ENCODE peak calls at places on chromosomes 13 and 19, in six cellular contexts. K is Peyer's patch, R is chondrocyte, X is cardiac fibroblast, L is endothelial cell, J is A549. Y is an unnamed sample.
A peak's percentile ranks its signal among the peaks of the same experiment; 100 is the strongest.

GRCh38 chr13:60267498-60268202 is 103.9 kb upstream of the DIAPH3 start:
- DNase-seq in J (no peak), R (no peak), K (peak; percentile 18), X (peak; percentile 1), L (no peak), Y (peak; percentile 8)

GRCh38 chr13:89750371-89750770 is 1597.1 kb upstream of the MIR17HG start:
- DNase-seq in L (no peak), X (no peak), J (no peak), K (no peak), R (no peak), Y (no peak)

GRCh38 chr19:17687857-17688784 is at the start of gene UNC13A:
- DNase-seq in K (no peak), L (peak; percentile 91), J (peak; percentile 47), X (peak; percentile 45), R (no peak), Y (no peak)

GRCh38 chr13:112961457-112962369 is 7.3 kb upstream of the MCF2L start:
- DNase-seq in R (peak; percentile 77), K (no peak), L (no peak), J (no peak), X (no peak), Y (no peak)

GRCh38 chr19:7561229-7561806 is 25.8 kb downstream of the PNPLA6 start:
- DNase-seq in X (no peak), L (no peak), J (no peak), R (no peak), K (no peak), Y (no peak)

GRCh38 chr19:11288349-11288748 is 7.6 kb upstream of the TSPAN16 start:
- DNase-seq in R (no peak), J (peak; percentile 25), L (no peak), K (no peak), X (peak; percentile 57), Y (peak; percentile 35)

GRCh38 chr19:3580156-3580955 is 4.9 kb upstream of the GIPC3 start:
- DNase-seq in J (no peak), R (no peak), X (peak; percentile 92), K (no peak), L (no peak), Y (peak; percentile 81)

GRCh38 chr19:33550741-33551140 is 29.1 kb upstream of the PEPD start:
- DNase-seq in L (no peak), J (no peak), X (no peak), R (peak; percentile 27), K (no peak), Y (no peak)

GRCh38 chr19:3690551-3691371 is 9.5 kb downstream of the PIP5K1C start:
- DNase-seq in R (no peak), X (no peak), J (no peak), K (no peak), L (no peak), Y (no peak)

GRCh38 chr19:56942749-56943148 is 102.2 kb upstream of the PEG3 start:
- DNase-seq in X (peak; percentile 1), K (no peak), L (peak; percentile 26), R (peak; percentile 99), J (no peak), Y (no peak)

GRCh38 chr19:45676851-45677263 is 8.8 kb downstream of the GIPR start:
- DNase-seq in J (no peak), L (no peak), X (no peak), K (peak; percentile 51), R (no peak), Y (no peak)

GRCh38 chr19:43779147-43779819 is 1.5 kb downstream of the KCNN4 start:
- DNase-seq in K (no peak), L (no peak), J (no peak), R (peak; percentile 38), X (no peak), Y (peak; percentile 75)

GRCh38 chr13:74452176-74452575 is 318.0 kb upstream of the KLF12 start:
- DNase-seq in K (no peak), L (no peak), X (peak; percentile 68), R (no peak), J (no peak), Y (no peak)

GRCh38 chr19:6720369-6721112 is at the start of gene C3:
- DNase-seq in X (peak; percentile 95), L (no peak), R (no peak), K (no peak), J (peak; percentile 58), Y (peak; percentile 98)

GRCh38 chr13:70189981-70190380 is 81.7 kb upstream of the KLHL1 start:
- DNase-seq in R (no peak), L (no peak), J (no peak), K (no peak), X (no peak), Y (no peak)

GRCh38 chr13:65166675-65167074 is 2063.5 kb downstream of the PCDH9 start:
- DNase-seq in X (no peak), R (no peak), L (no peak), J (no peak), K (no peak), Y (no peak)

GRCh38 chr13:79655509-79655908 is 174.6 kb downstream of the NDFIP2 start:
- DNase-seq in R (no peak), K (no peak), X (no peak), J (no peak), L (no peak), Y (no peak)

GRCh38 chr13:44313674-44314073 is 60.0 kb upstream of the SERP2 start:
- DNase-seq in K (no peak), X (peak; percentile 46), R (no peak), J (peak; percentile 49), L (no peak), Y (peak; percentile 92)

GRCh38 chr19:43372462-43372861 is 19.0 kb downstream of the CD177 start:
- DNase-seq in J (no peak), R (no peak), L (no peak), K (no peak), X (no peak), Y (no peak)

GRCh38 chr13:51178456-51179074 is 43.6 kb upstream of the FAM124A start:
- DNase-seq in L (no peak), X (no peak), R (no peak), J (no peak), K (no peak), Y (no peak)

GRCh38 chr13:25046274-25046984 is 49.5 kb upstream of the PABPC3 start:
- DNase-seq in J (no peak), L (peak; percentile 30), R (no peak), X (no peak), K (no peak), Y (no peak)

GRCh38 chr19:51036519-51036918 is 1.7 kb upstream of the KLK12 start:
- DNase-seq in R (no peak), J (no peak), K (no peak), X (no peak), L (no peak), Y (no peak)
- TF ChIP-seq CTCF in R (no peak), J (no peak), K (no peak), X (no peak), L (no peak), Y (no peak)

GRCh38 chr19:29528350-29528945 is 2.7 kb downstream of the VSTM2B start:
- DNase-seq in X (peak; percentile 77), J (peak; percentile 91), K (no peak), L (peak; percentile 83), R (peak; percentile 94), Y (no peak)
- TF ChIP-seq CTCF in X (peak; percentile 69), J (peak; percentile 96), K (no peak), L (peak; percentile 74), R (peak; percentile 85), Y (no peak)

DNA sequence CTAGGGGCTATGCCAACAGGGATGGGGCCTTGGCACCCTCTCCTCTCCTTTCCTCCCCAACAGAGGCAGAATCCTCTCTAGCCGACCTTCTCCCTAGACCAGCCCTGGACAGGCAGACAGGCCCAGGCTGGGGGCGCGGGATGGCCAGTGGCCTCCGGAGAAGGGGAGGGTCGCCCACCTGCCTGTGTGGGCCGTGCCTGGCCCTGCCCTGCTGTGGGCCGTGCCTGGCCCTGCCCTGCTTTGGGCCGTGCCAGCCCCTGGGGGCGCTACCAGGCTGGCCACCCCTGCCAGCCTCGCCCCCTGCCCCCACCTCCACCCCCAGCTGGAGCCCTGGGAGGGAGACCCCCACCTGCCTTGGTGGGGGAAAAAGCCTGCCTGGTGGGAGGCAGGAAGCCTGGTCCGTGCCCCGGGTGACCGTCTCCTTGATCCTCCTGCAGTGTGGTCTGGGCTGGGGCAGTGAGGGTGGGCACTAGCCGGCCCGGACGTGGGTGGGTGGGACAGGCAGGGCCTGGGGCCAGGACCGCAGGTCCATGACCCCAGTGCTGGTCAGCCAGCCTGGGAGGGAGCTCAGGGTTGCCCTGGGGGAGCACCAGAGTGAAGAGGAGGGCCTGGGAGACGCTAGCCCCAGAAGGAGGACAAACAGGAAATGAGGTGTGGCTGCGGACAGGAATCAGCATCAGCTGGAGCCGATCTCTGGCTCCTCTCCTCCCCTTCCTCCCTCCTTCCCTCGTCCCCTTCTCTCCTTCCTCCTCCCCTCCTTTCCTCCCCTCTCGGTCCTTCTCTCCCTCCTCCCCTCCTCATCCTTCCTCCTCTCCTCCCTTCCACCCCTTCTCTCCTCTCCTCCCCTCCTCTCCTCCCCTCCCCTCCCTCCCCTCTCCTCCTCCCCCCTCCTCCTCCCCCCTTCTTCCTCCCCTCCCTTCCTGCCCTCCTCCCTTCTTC is 5.1 kb upstream of the MKNK2 start:
- DNase-seq in R (peak; percentile 75), L (no peak), K (peak; percentile 60), J (no peak), X (peak; percentile 84), Y (peak; percentile 84)
- TF ChIP-seq CTCF in R (peak; percentile 28), L (no peak), K (no peak), J (peak; percentile 13), X (no peak), Y (no peak)

GRCh38 chr13:91017669-91018053 is 329.8 kb upstream of the MIR17HG start:
- DNase-seq in K (no peak), L (no peak), J (peak; percentile 1), X (no peak), R (no peak), Y (peak; percentile 68)

GRCh38 chr13:91020635-91021034 is 326.9 kb upstream of the MIR17HG start:
- DNase-seq in K (no peak), R (no peak), X (no peak), L (no peak), J (no peak), Y (no peak)

GRCh38 chr13:91014696-91015095 is 332.8 kb upstream of the MIR17HG start:
- DNase-seq in J (no peak), L (no peak), R (no peak), K (no peak), X (peak; percentile 14), Y (peak; percentile 38)

DNA sequence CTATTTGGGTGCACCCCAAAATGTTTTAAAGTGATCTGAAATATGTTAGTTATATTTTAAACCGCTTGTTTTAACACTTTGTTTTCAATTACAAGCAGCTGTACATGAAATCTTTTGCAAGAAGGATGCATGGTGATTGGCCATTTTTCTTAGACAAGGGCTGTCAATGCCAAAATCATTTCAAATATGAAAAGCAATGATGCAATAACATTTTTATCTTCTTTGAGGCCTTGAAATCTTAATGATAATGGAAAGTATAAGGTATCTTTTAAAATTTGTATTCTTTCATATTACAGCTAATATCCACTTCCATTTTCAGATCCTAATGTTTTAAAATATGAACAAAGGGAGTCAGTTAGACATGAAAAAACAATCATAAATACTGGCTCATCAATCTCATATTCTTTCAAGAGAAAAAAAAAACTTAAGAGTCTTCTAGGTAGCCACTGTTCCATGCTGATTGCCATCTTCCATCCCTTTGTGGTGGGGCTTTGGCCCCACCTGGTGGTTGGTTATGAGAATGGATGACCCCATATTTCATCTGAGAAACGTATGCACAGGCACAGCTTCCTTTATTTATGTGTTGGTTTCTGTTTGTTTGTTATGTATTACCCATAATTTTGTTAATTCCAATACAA is 330.3 kb upstream of the MIR17HG start:
- DNase-seq in K (no peak), R (no peak), J (peak; percentile 40), X (peak; percentile 57), L (peak; percentile 60), Y (peak; percentile 80)
- TF ChIP-seq CTCF in K (peak; percentile 34), R (peak; percentile 93), J (peak; percentile 80), X (peak; percentile 65), L (peak; percentile 86), Y (peak; percentile 73)